ENCODE peak calls at places on chromosomes 12 and 14, in six cellular contexts. X is T1000, L is NCI-H2081, N is GM12892, E is progenitor cell of endocrine pancreas, H is NCI-H1417. V is an unnamed sample.

GRCh38 chr12:106987846-106988245 is 900 bp upstream of the MTERF2 start:
- DNase-seq in N (no peak), H (no peak), E (no peak), L (peak), X (no peak), V (peak)

GRCh38 chr14:95585971-95586620 is 51.2 kb downstream of the GLRX5 start:
- DNase-seq in L (no peak), E (no peak), N (no peak), X (no peak), H (no peak), V (no peak)

GRCh38 chr12:94805749-94806148 is 155.4 kb upstream of the TMCC3 start:
- DNase-seq in X (no peak), N (no peak), E (no peak), L (no peak), H (no peak), V (no peak)

GRCh38 chr14:68683326-68683725 is 109.5 kb downstream of the ZFP36L1 start:
- DNase-seq in E (no peak), N (no peak), H (no peak), X (no peak), L (no peak), V (no peak)

GRCh38 chr12:113142173-113142885 is 6.8 kb upstream of the RASAL1 start:
- DNase-seq in H (no peak), N (peak), L (no peak), X (no peak), E (no peak), V (no peak)

GRCh38 chr12:83432176-83432719 is 745.5 kb downstream of the TMTC2 start:
- DNase-seq in L (no peak), E (no peak), N (no peak), X (no peak), H (no peak), V (no peak)

GRCh38 chr14:94026886-94027469 is 838 bp downstream of the OTUB2 start:
- DNase-seq in H (no peak), X (no peak), N (no peak), E (no peak), L (no peak), V (no peak)

GRCh38 chr14:73729015-73729330 is 14.8 kb upstream of the PNMA1 start:
- DNase-seq in L (no peak), E (no peak), N (no peak), X (no peak), H (no peak), V (no peak)

GRCh38 chr12:90036641-90037040 is 328.0 kb upstream of the ATP2B1 start:
- DNase-seq in E (no peak), L (no peak), H (no peak), X (no peak), N (no peak), V (no peak)

GRCh38 chr12:124609041-124609984 is 41.9 kb upstream of the NCOR2 start:
- DNase-seq in H (peak), N (peak), E (peak), L (peak), X (no peak), V (peak)

GRCh38 chr12:46461907-46462605 is 89.5 kb upstream of the SLC38A2 start:
- DNase-seq in E (no peak), N (no peak), X (no peak), L (no peak), H (no peak), V (no peak)

GRCh38 chr14:22839159-22839779 is 2.9 kb downstream of the MMP14 start:
- DNase-seq in E (no peak), N (no peak), X (no peak), L (no peak), H (no peak), V (no peak)

GRCh38 chr14:101193126-101193844 is 289.8 kb upstream of the RTL1 start:
- DNase-seq in E (no peak), N (no peak), L (no peak), X (no peak), H (peak), V (peak)

GRCh38 chr12:12032771-12033588 is 37.8 kb upstream of the BCL2L14 start:
- DNase-seq in H (peak), E (peak), L (peak), X (peak), N (no peak), V (peak)

GRCh38 chr12:26055087-26055486 is 69.8 kb downstream of the BHLHE41 start:
- DNase-seq in E (no peak), L (no peak), H (no peak), X (no peak), N (no peak), V (no peak)

GRCh38 chr12:1277905-1278304 is 286.9 kb downstream of the ERC1 start:
- DNase-seq in N (no peak), E (no peak), H (no peak), L (no peak), X (no peak), V (no peak)

GRCh38 chr14:78162202-78162601 is 8.0 kb upstream of the NRXN3 start:
- DNase-seq in N (no peak), E (no peak), L (no peak), X (no peak), H (no peak), V (no peak)

GRCh38 chr12:52975820-52976573 is 27.1 kb downstream of the KRT18 start:
- DNase-seq in N (no peak), H (peak), E (no peak), X (no peak), L (no peak), V (peak)

GRCh38 chr14:52458721-52459085 is 93.6 kb downstream of the TXNDC16 start:
- DNase-seq in N (no peak), X (no peak), H (no peak), E (no peak), L (no peak), V (no peak)

GRCh38 chr14:104423715-104424405 is 155.7 kb upstream of the C14orf180 start:
- DNase-seq in H (no peak), X (no peak), N (no peak), E (no peak), L (peak), V (no peak)

GRCh38 chr14:100469632-100470522 is 117.3 kb downstream of the BEGAIN start:
- DNase-seq in X (no peak), N (no peak), E (no peak), H (no peak), L (no peak), V (no peak)